ENCODE peak calls at places on chromosomes 1 and 21, in six cellular contexts. C is lower leg skin; L is lower lobe of right lung; B is activated CD4-positive, alpha-beta T cell treated with anti-CD3 and anti-CD28 coated beads for 24 hours; F is NCI-H2029 treated with DMSO at 0.1 percent for 48 hours; P is fibroblast of lung. W is an unnamed sample.

GRCh38 chr1:194830387-194830786 is 1644.0 kb upstream of the B3GALT2 start:
- DNase-seq in L (no peak), B (no peak), F (no peak), P (no peak), C (no peak), W (no peak)

GRCh38 chr1:117067528-117068370 is 7.6 kb downstream of the TTF2 start:
- DNase-seq in F (no peak), C (no peak), P (peak), B (no peak), L (no peak), W (peak)

GRCh38 chr1:32865639-32866038 is 5.1 kb downstream of the FNDC5 start:
- DNase-seq in F (no peak), L (no peak), C (peak), B (no peak), P (no peak), W (no peak)

GRCh38 chr1:74908797-74909196 is 175.8 kb downstream of the TYW3 start:
- DNase-seq in C (no peak), B (no peak), P (no peak), L (no peak), F (no peak), W (no peak)

GRCh38 chr1:182515556-182515955 is 65.6 kb downstream of the RGSL1 start:
- DNase-seq in L (no peak), C (no peak), B (no peak), F (no peak), P (no peak), W (no peak)

GRCh38 chr1:153353226-153353947 is 4.3 kb upstream of the S100A9 start:
- DNase-seq in L (no peak), P (peak), F (no peak), C (peak), B (no peak), W (no peak)

GRCh38 chr1:167599839-167600581 is 30.0 kb upstream of the RCSD1 start:
- DNase-seq in P (peak), B (no peak), F (no peak), L (peak), C (peak), W (peak)

GRCh38 chr1:204706838-204707509 is 21.4 kb upstream of the LRRN2 start:
- DNase-seq in B (no peak), L (no peak), C (no peak), P (no peak), F (no peak), W (no peak)

GRCh38 chr1:13628218-13628617 is 44.6 kb downstream of the PDPN start:
- DNase-seq in C (no peak), L (no peak), P (peak), F (no peak), B (no peak), W (no peak)

GRCh38 chr1:150528997-150529396 is 13.4 kb downstream of the FALEC start:
- DNase-seq in L (no peak), P (peak), B (no peak), C (no peak), F (no peak), W (peak)

GRCh38 chr1:12170263-12170671 is 3.5 kb downstream of the TNFRSF1B start:
- DNase-seq in B (no peak), F (no peak), P (no peak), C (no peak), L (no peak), W (no peak)

GRCh38 chr21:40049031-40049958 is 182.1 kb downstream of the PCP4 start:
- DNase-seq in P (peak), C (no peak), B (no peak), L (no peak), F (peak), W (no peak)

GRCh38 chr1:170073893-170074249 is 624 bp downstream of the KIFAP3 start:
- DNase-seq in F (no peak), L (no peak), B (no peak), C (no peak), P (no peak), W (no peak)

GRCh38 chr1:222889445-222889844 is 74.6 kb downstream of the DISP1 start:
- DNase-seq in B (no peak), C (no peak), F (no peak), P (no peak), L (no peak), W (no peak)

GRCh38 chr21:16911166-16911607 is 601.7 kb upstream of the CXADR start:
- DNase-seq in P (no peak), C (no peak), B (no peak), L (no peak), F (no peak), W (no peak)

GRCh38 chr1:11579506-11579905 is 74.7 kb downstream of the FBXO2 start:
- DNase-seq in C (no peak), F (no peak), B (no peak), P (no peak), L (no peak), W (no peak)

W was measured in mucosa of descending colon.